ENCODE peak calls at places on chromosomes 5 and 9, in five cellular contexts. One of them, this sample, is unnamed.

GRCh38 chr5:45411971-45412612 is 284.1 kb downstream of the HCN1 start:
- DNase-seq in naive thymus-derived CD4-positive, alpha-beta T cell: no peak
- DNase-seq in body of pancreas: no peak
- DNase-seq in SK-N-MC: no peak
- DNase-seq in GM12865: no peak
- DNase-seq in this sample: no peak

GRCh38 chr5:75091597-75091996 is 39.2 kb upstream of the GCNT4 start:
- DNase-seq in naive thymus-derived CD4-positive, alpha-beta T cell: no peak
- DNase-seq in body of pancreas: no peak
- DNase-seq in SK-N-MC: no peak
- DNase-seq in GM12865: no peak
- DNase-seq in this sample: no peak

GRCh38 chr5:130992095-130992494 is 173.0 kb downstream of the HINT1 start:
- DNase-seq in naive thymus-derived CD4-positive, alpha-beta T cell: no peak
- DNase-seq in body of pancreas: no peak
- DNase-seq in SK-N-MC: peak; percentile 88
- DNase-seq in GM12865: no peak
- DNase-seq in this sample: no peak

GRCh38 chr5:113336975-113337374 is 97.8 kb downstream of the TSSK1B start:
- DNase-seq in naive thymus-derived CD4-positive, alpha-beta T cell: no peak
- DNase-seq in body of pancreas: peak; percentile 59
- DNase-seq in SK-N-MC: no peak
- DNase-seq in GM12865: peak; percentile 40
- DNase-seq in this sample: peak; percentile 62

GRCh38 chr5:43561346-43561745 is 4.5 kb upstream of the PAIP1 start:
- DNase-seq in naive thymus-derived CD4-positive, alpha-beta T cell: no peak
- DNase-seq in body of pancreas: no peak
- DNase-seq in SK-N-MC: peak; percentile 47
- DNase-seq in GM12865: no peak
- DNase-seq in this sample: no peak

GRCh38 chr5:129767927-129768380 is 20.1 kb downstream of the MINAR2 start:
- DNase-seq in naive thymus-derived CD4-positive, alpha-beta T cell: peak; percentile 47
- DNase-seq in body of pancreas: peak; percentile 85
- DNase-seq in SK-N-MC: peak; percentile 83
- DNase-seq in GM12865: peak; percentile 85
- DNase-seq in this sample: peak; percentile 96

GRCh38 chr9:38713426-38713825 is 6.5 kb downstream of the FAM240B start:
- DNase-seq in naive thymus-derived CD4-positive, alpha-beta T cell: no peak
- DNase-seq in body of pancreas: no peak
- DNase-seq in SK-N-MC: no peak
- DNase-seq in GM12865: no peak
- DNase-seq in this sample: no peak

GRCh38 chr5:166834246-166834645 is 1457.2 kb upstream of the WWC1 start:
- DNase-seq in naive thymus-derived CD4-positive, alpha-beta T cell: no peak
- DNase-seq in body of pancreas: no peak
- DNase-seq in SK-N-MC: no peak
- DNase-seq in GM12865: no peak
- DNase-seq in this sample: no peak

GRCh38 chr9:114227288-114228033 is 72.1 kb downstream of the COL27A1 start:
- DNase-seq in naive thymus-derived CD4-positive, alpha-beta T cell: no peak
- DNase-seq in body of pancreas: no peak
- DNase-seq in SK-N-MC: no peak
- DNase-seq in GM12865: no peak
- DNase-seq in this sample: no peak

GRCh38 chr9:122213102-122213588 is 15.6 kb downstream of the LHX6 start:
- DNase-seq in naive thymus-derived CD4-positive, alpha-beta T cell: no peak
- DNase-seq in body of pancreas: no peak
- DNase-seq in SK-N-MC: no peak
- DNase-seq in GM12865: no peak
- DNase-seq in this sample: no peak

GRCh38 chr5:24854350-24854749 is 209.6 kb upstream of the CDH10 start:
- DNase-seq in naive thymus-derived CD4-positive, alpha-beta T cell: no peak
- DNase-seq in body of pancreas: no peak
- DNase-seq in SK-N-MC: no peak
- DNase-seq in GM12865: no peak
- DNase-seq in this sample: no peak

GRCh38 chr5:179212870-179213269 is 132.4 kb downstream of the ADAMTS2 start:
- DNase-seq in naive thymus-derived CD4-positive, alpha-beta T cell: no peak
- DNase-seq in body of pancreas: no peak
- DNase-seq in SK-N-MC: no peak
- DNase-seq in GM12865: no peak
- DNase-seq in this sample: no peak

GRCh38 chr5:171858303-171858702 is 72.7 kb downstream of the SMIM23 start:
- DNase-seq in naive thymus-derived CD4-positive, alpha-beta T cell: no peak
- DNase-seq in body of pancreas: no peak
- DNase-seq in SK-N-MC: no peak
- DNase-seq in GM12865: peak; percentile 23
- DNase-seq in this sample: peak; percentile 67

GRCh38 chr9:136439550-136440408 is at the start of gene INPP5E:
- DNase-seq in naive thymus-derived CD4-positive, alpha-beta T cell: peak; percentile 96
- DNase-seq in body of pancreas: peak; percentile 70
- DNase-seq in SK-N-MC: no peak
- DNase-seq in GM12865: peak; percentile 86
- DNase-seq in this sample: peak; percentile 92

GRCh38 chr9:129938291-129938979 is 103.2 kb downstream of the USP20 start:
- DNase-seq in naive thymus-derived CD4-positive, alpha-beta T cell: no peak
- DNase-seq in body of pancreas: no peak
- DNase-seq in SK-N-MC: no peak
- DNase-seq in GM12865: no peak
- DNase-seq in this sample: no peak

GRCh38 chr5:36978196-36978595 is 101.6 kb downstream of the NIPBL start:
- DNase-seq in naive thymus-derived CD4-positive, alpha-beta T cell: no peak
- DNase-seq in body of pancreas: no peak
- DNase-seq in SK-N-MC: no peak
- DNase-seq in GM12865: no peak
- DNase-seq in this sample: no peak

GRCh38 chr9:124733964-124734740 is 37.0 kb downstream of the NR6A1 start:
- DNase-seq in naive thymus-derived CD4-positive, alpha-beta T cell: no peak
- DNase-seq in body of pancreas: peak; percentile 40
- DNase-seq in SK-N-MC: no peak
- DNase-seq in GM12865: no peak
- DNase-seq in this sample: no peak

GRCh38 chr9:69549310-69550202 is 122.6 kb downstream of the APBA1 start:
- DNase-seq in naive thymus-derived CD4-positive, alpha-beta T cell: peak; percentile 10
- DNase-seq in body of pancreas: peak; percentile 22
- DNase-seq in SK-N-MC: no peak
- DNase-seq in GM12865: peak; percentile 62
- DNase-seq in this sample: peak; percentile 72

GRCh38 chr5:139658501-139658927 is 10.4 kb downstream of the CXXC5 start:
- DNase-seq in naive thymus-derived CD4-positive, alpha-beta T cell: no peak
- DNase-seq in body of pancreas: peak; percentile 64
- DNase-seq in SK-N-MC: no peak
- DNase-seq in GM12865: no peak
- DNase-seq in this sample: no peak

GRCh38 chr9:28051559-28051958 is 478.3 kb upstream of the C9orf72 start:
- DNase-seq in naive thymus-derived CD4-positive, alpha-beta T cell: no peak
- DNase-seq in body of pancreas: no peak
- DNase-seq in SK-N-MC: no peak
- DNase-seq in GM12865: no peak
- DNase-seq in this sample: no peak

GRCh38 chr5:8458038-8458383 is 589.1 kb downstream of the MTRR start:
- DNase-seq in naive thymus-derived CD4-positive, alpha-beta T cell: no peak
- DNase-seq in body of pancreas: no peak
- DNase-seq in SK-N-MC: no peak
- DNase-seq in GM12865: no peak
- DNase-seq in this sample: no peak
- H3K4me3 ChIP-seq in naive thymus-derived CD4-positive, alpha-beta T cell: peak overlapping the region; percentile 63
- H3K4me3 ChIP-seq in body of pancreas: peak overlapping the region; percentile 69
- H3K4me3 ChIP-seq in SK-N-MC: peak overlapping the region; percentile 94
- H3K4me3 ChIP-seq in GM12865: no peak overlapping the region
- H3K4me3 ChIP-seq in this sample: no peak overlapping the region

DNA sequence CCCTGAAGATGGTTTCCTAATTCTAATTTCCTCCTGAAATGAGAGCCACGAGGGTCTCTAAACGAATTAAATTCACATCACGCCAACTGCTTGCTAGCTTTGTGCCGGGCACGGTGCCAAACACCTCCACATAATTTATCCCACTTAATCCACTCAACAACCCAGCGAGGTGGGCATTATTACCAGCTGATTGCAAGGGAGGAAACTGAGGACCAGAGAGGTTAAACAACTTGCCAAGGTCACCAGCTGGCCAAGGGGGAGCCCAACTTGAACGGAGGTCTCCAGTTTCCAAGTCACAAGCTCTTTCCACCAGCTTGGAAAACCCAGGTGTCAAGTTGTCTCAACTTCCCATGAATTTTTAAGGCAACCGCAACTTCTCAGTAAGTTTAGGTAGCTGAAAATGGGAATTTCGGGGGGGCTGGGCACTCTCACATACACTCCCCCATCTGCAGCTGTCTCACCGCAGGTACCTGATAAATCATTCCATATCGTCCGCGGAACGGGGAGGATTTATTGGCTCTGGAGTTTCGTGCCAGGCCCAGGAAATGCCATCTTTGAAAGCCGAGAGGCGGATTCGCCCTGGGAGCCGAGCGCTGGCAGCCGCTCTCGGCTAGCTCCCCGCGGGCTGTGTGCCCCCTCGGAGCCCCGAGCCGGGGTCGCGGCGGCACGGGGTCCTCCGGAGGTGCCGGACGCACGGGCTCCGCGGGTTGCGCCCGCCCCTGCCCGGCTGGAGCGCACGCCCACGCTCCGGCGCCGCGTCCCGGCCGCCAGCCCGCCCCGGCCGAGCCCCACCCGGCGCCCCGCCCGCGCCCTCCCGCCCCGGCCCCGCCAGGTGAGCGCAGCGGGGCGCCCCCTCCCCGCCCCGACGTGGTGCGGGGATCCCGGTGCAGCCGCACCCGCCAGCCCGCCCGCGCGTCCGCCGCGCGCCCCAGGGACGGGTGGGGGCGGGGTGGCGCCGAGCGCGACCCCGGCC is 628 bp downstream of the PTPN3 start:
- DNase-seq in naive thymus-derived CD4-positive, alpha-beta T cell: no peak
- DNase-seq in body of pancreas: peak; percentile 65
- DNase-seq in SK-N-MC: no peak
- DNase-seq in GM12865: no peak
- DNase-seq in this sample: no peak
- H3K4me3 ChIP-seq in naive thymus-derived CD4-positive, alpha-beta T cell: no peak overlapping the region
- H3K4me3 ChIP-seq in body of pancreas: peak overlapping the region; percentile 59
- H3K4me3 ChIP-seq in SK-N-MC: peak overlapping the region; percentile 82
- H3K4me3 ChIP-seq in GM12865: no peak overlapping the region
- H3K4me3 ChIP-seq in this sample: no peak overlapping the region

DNA sequence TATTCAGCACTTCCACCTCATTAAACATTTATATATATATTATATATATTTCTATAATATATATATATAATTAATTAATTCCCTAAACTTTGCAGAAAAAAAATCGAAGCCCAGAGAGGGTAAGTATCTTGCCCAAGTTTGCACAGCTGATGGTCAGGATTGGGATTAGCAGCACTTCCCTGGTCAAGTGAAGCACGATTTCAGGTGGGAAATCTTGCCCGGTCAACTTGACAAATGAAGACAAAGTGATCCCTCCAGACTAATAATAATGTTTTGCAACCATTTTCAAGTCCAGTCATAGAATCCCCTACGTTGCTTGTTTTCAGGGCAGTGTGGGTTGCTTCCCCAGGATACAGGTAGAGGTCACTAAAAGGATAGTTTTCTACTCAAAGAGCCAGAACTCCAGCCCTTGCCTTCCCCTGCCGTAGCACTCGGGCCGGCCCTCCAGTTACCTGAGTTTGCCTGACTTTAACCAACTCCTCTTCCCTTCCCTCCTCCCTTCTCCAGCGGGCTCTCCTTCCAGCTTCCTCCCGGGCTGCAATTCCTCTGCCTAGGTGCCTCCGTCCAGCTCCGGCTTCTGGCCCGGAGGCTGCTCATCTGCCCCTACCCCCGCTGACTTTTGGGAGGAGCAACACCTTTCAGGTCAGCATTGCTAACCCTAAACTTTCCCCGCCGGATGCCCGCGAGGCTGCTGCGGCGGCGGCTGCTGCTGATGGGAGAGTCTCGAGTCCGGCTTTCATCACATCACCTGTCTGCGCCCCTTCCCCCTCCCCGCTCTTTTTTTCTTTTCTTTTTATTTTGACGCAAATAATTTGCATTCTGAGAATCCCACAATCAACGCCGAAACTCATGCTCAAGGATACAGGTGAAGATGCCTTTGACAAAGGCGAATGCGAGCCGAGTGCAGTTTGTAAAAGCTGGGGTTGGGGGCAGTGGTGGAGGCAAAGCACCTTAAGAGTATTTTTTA is 928 bp downstream of the PRLR start:
- DNase-seq in naive thymus-derived CD4-positive, alpha-beta T cell: no peak
- DNase-seq in body of pancreas: peak; percentile 84
- DNase-seq in SK-N-MC: no peak
- DNase-seq in GM12865: peak; percentile 50
- DNase-seq in this sample: no peak
- H3K4me3 ChIP-seq in naive thymus-derived CD4-positive, alpha-beta T cell: no peak overlapping the region
- H3K4me3 ChIP-seq in body of pancreas: peak overlapping the region; percentile 67
- H3K4me3 ChIP-seq in SK-N-MC: peak overlapping the region; percentile 80
- H3K4me3 ChIP-seq in GM12865: peak overlapping the region; percentile 65
- H3K4me3 ChIP-seq in this sample: no peak overlapping the region

DNA sequence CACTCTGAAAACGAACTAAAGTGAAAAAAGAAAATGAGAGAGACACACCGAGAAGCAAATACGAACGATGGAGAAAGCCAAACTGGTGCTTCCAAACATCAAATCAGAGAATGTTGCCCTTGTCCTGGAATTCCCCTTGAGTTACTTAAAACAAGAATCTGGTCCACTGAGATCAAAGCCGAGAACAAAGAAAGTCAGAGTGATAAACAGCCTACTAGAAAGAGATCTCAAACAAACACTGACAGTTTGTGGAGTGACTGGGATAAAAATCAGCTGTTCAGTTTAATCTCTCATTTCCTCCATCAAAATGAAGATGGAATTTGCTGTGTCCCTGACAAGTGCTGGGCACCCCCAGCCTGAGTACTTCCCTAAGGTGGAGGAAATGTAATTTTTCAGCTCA is 582.6 kb downstream of the NR2F1-AS1 start:
- DNase-seq in naive thymus-derived CD4-positive, alpha-beta T cell: no peak
- DNase-seq in body of pancreas: no peak
- DNase-seq in SK-N-MC: no peak
- DNase-seq in GM12865: peak; percentile 1
- DNase-seq in this sample: no peak
- H3K4me3 ChIP-seq in naive thymus-derived CD4-positive, alpha-beta T cell: no peak overlapping the region
- H3K4me3 ChIP-seq in body of pancreas: no peak overlapping the region
- H3K4me3 ChIP-seq in SK-N-MC: no peak overlapping the region
- H3K4me3 ChIP-seq in GM12865: no peak overlapping the region
- H3K4me3 ChIP-seq in this sample: no peak overlapping the region

DNA sequence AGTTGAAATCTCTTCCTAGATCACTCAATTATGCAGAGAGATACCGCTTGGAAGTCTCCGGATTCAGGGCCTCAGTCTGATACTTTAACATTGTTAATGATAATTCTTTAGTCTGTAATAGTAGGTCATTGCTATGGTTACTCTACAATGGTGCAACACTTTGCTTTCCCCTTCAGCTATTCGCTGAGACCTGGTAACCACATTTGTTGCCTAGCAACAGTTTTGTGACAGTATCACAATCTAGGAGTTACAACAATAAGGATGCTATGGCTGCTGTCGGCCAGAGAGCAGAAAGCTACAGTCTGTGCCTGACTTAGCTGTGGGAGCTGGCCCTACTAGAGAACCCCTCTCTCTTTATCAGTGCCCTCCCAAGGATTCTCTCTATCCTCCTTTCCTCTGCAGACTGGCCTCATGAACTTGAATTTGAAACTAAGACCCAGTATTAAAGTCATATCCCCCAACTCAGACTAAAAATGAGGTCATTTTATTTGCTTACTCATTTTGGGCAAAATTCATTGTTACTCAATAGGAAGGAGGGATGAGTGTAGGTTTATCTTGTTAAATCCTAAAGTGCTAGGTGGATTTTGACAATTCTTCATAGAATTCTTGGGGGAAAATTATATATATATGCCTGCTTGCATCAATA is 39.3 kb downstream of the NR2F1 start:
- DNase-seq in naive thymus-derived CD4-positive, alpha-beta T cell: peak; percentile 33
- DNase-seq in body of pancreas: peak; percentile 38
- DNase-seq in SK-N-MC: no peak
- DNase-seq in GM12865: peak; percentile 35
- DNase-seq in this sample: peak; percentile 56
- H3K4me3 ChIP-seq in naive thymus-derived CD4-positive, alpha-beta T cell: no peak overlapping the region
- H3K4me3 ChIP-seq in body of pancreas: no peak overlapping the region
- H3K4me3 ChIP-seq in SK-N-MC: no peak overlapping the region
- H3K4me3 ChIP-seq in GM12865: no peak overlapping the region
- H3K4me3 ChIP-seq in this sample: no peak overlapping the region